ENCODE peak calls at places on chromosomes 2 and 18, in six cellular contexts. K, S, X, T, R and F are unnamed samples.

GRCh38 chr2:102940684-102941083 is 178.9 kb downstream of the TMEM182 start:
- DNase-seq in K (no peak), S (no peak), X (no peak), T (no peak), R (no peak), F (no peak)

GRCh38 chr2:195488567-195488966 is 168.5 kb upstream of the SLC39A10 start:
- DNase-seq in K (no peak), S (no peak), X (no peak), T (no peak), R (no peak), F (no peak)

GRCh38 chr2:30454571-30454970 is 7.5 kb downstream of the LCLAT1 start:
- DNase-seq in K (no peak), S (no peak), X (no peak), T (no peak), R (no peak), F (no peak)

GRCh38 chr2:230927711-230928341 is 2.8 kb upstream of the GPR55 start:
- DNase-seq in K (peak; percentile 50), S (no peak), X (no peak), T (no peak), R (no peak), F (no peak)

GRCh38 chr18:54950221-54950620 is 9.0 kb downstream of the CCDC68 start:
- DNase-seq in K (no peak), S (no peak), X (no peak), T (no peak), R (no peak), F (no peak)

GRCh38 chr2:54617409-54617808 is 106.1 kb upstream of the EML6 start:
- DNase-seq in K (no peak), S (no peak), X (no peak), T (no peak), R (no peak), F (no peak)

GRCh38 chr18:48644029-48644428 is 105.2 kb downstream of the CTIF start:
- DNase-seq in K (no peak), S (no peak), X (no peak), T (no peak), R (no peak), F (no peak)

GRCh38 chr2:105789745-105790466 is 45.2 kb downstream of the NCK2 start:
- DNase-seq in K (no peak), S (peak; percentile 51), X (peak; percentile 61), T (no peak), R (peak; percentile 79), F (peak; percentile 85)

GRCh38 chr2:239599299-239599698 is 198.5 kb upstream of the HDAC4 start:
- DNase-seq in K (no peak), S (no peak), X (no peak), T (peak; percentile 43), R (no peak), F (peak; percentile 1)

GRCh38 chr2:145652992-145653545 is 1133.2 kb upstream of the ZEB2 start:
- DNase-seq in K (no peak), S (no peak), X (no peak), T (no peak), R (no peak), F (no peak)

GRCh38 chr18:21264651-21265050 is 22.6 kb downstream of the GREB1L start:
- DNase-seq in K (no peak), S (no peak), X (no peak), T (no peak), R (peak; percentile 27), F (no peak)

GRCh38 chr2:166651080-166651675 is 157.1 kb upstream of the SCN7A start:
- DNase-seq in K (no peak), S (no peak), X (no peak), T (no peak), R (peak; percentile 78), F (no peak)

GRCh38 chr2:44168684-44169154 is at the start of gene PPM1B:
- DNase-seq in K (peak; percentile 100), S (peak; percentile 99), X (peak; percentile 99), T (peak; percentile 99), R (no peak), F (peak; percentile 100)

GRCh38 chr2:234879671-234880455 is 72.0 kb upstream of the SH3BP4 start:
- DNase-seq in K (no peak), S (no peak), X (no peak), T (no peak), R (peak; percentile 92), F (no peak)

GRCh38 chr2:11808016-11808400 is 61.6 kb downstream of the LPIN1 start:
- DNase-seq in K (no peak), S (no peak), X (no peak), T (no peak), R (no peak), F (no peak)

GRCh38 chr2:25294573-25295462 is 46.9 kb downstream of the DNMT3A start:
- DNase-seq in K (peak; percentile 83), S (peak; percentile 79), X (peak; percentile 80), T (peak; percentile 61), R (peak; percentile 81), F (peak; percentile 83)

GRCh38 chr2:25292408-25292807 is 49.3 kb downstream of the DNMT3A start:
- DNase-seq in K (no peak), S (no peak), X (no peak), T (no peak), R (peak; percentile 34), F (no peak)

GRCh38 chr2:25293958-25294513 is 47.7 kb downstream of the DNMT3A start:
- DNase-seq in K (peak; percentile 53), S (no peak), X (no peak), T (no peak), R (no peak), F (no peak)

GRCh38 chr2:25290811-25291510 is 50.8 kb downstream of the DNMT3A start:
- DNase-seq in K (no peak), S (no peak), X (no peak), T (no peak), R (peak; percentile 89), F (no peak)

GRCh38 chr2:25293145-25293544 is 48.6 kb downstream of the DNMT3A start:
- DNase-seq in K (no peak), S (no peak), X (no peak), T (no peak), R (no peak), F (no peak)
- H3K27ac ChIP-seq in K (no peak overlapping the region), S (no peak overlapping the region), X (no peak overlapping the region), T (no peak overlapping the region), R (no peak overlapping the region), F (peak overlapping the region; percentile 33)

GRCh38 chr2:96471772-96472171 is 33.4 kb downstream of the NEURL3 start:
- DNase-seq in K (no peak), S (no peak), X (no peak), T (no peak), R (no peak), F (no peak)

GRCh38 chr2:96464651-96465050 is 40.5 kb downstream of the NEURL3 start:
- DNase-seq in K (no peak), S (no peak), X (no peak), T (no peak), R (no peak), F (no peak)

GRCh38 chr2:96468904-96469303 is 36.3 kb downstream of the NEURL3 start:
- DNase-seq in K (no peak), S (no peak), X (no peak), T (no peak), R (no peak), F (no peak)

GRCh38 chr2:96470089-96470488 is 35.1 kb downstream of the NEURL3 start:
- DNase-seq in K (no peak), S (no peak), X (no peak), T (no peak), R (no peak), F (no peak)

DNA sequence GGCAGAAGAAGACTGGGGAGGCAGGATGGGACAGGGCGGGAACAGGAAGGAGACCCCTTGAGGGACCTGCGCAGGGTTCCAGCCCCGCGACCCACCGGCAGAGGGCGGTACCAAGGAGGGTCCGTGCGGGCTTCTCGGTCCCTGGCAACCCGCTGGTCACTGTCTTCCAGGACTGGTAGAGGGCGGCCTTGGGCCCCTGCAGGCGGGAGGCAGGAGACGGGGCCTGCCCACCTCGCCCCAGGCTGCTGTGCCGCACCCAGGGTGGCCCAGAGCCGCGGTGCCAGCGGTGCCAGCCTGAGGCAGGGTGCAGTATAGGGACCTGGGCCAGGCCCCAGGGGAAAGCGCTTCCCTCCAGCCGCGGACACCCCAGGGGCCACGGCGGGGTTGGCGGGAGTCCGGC is 34.5 kb downstream of the NEURL3 start:
- DNase-seq in K (no peak), S (peak; percentile 29), X (peak; percentile 26), T (no peak), R (peak; percentile 54), F (peak; percentile 56)
- H3K4me3 ChIP-seq in K (peak overlapping the region; percentile 2), S (no peak overlapping the region), X (peak overlapping the region; percentile 28), T (peak overlapping the region; percentile 39), R (no peak overlapping the region), F (peak overlapping the region; percentile 46)

GRCh38 chr2:203437516-203437915 is 97.6 kb downstream of the RAPH1 start:
- DNase-seq in K (no peak), S (no peak), X (no peak), T (no peak), R (no peak), F (no peak)

GRCh38 chr2:203438528-203438927 is 96.6 kb downstream of the RAPH1 start:
- DNase-seq in K (no peak), S (no peak), X (no peak), T (no peak), R (no peak), F (no peak)

GRCh38 chr2:203431391-203432185 is 103.4 kb downstream of the ABI2 start:
- DNase-seq in K (no peak), S (no peak), X (no peak), T (no peak), R (no peak), F (no peak)

GRCh38 chr2:203436496-203436895 is 98.6 kb downstream of the RAPH1 start:
- DNase-seq in K (no peak), S (no peak), X (no peak), T (no peak), R (no peak), F (no peak)

DNA sequence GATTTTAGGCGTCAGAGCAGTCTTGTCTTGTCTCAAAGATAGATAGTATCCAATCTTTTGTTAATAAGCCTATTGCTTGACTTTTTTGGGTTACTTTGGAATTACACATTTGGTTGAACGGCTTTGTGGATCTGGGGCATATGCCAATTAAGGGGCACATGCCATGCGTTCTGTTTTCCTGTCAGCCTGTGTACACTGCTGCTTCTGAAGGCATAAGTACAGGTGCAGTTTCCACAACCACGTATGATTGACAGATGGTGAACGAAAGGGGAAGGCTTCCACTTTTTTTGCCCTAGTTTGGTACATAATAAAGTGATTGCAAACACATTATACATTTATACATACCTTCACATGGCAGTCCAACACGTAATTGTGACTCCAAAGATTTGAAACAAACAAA is 102.3 kb downstream of the RAPH1 start:
- DNase-seq in K (no peak), S (no peak), X (no peak), T (no peak), R (no peak), F (no peak)
- H3K27ac ChIP-seq in K (no peak overlapping the region), S (no peak overlapping the region), X (no peak overlapping the region), T (no peak overlapping the region), R (no peak overlapping the region), F (no peak overlapping the region)

DNA sequence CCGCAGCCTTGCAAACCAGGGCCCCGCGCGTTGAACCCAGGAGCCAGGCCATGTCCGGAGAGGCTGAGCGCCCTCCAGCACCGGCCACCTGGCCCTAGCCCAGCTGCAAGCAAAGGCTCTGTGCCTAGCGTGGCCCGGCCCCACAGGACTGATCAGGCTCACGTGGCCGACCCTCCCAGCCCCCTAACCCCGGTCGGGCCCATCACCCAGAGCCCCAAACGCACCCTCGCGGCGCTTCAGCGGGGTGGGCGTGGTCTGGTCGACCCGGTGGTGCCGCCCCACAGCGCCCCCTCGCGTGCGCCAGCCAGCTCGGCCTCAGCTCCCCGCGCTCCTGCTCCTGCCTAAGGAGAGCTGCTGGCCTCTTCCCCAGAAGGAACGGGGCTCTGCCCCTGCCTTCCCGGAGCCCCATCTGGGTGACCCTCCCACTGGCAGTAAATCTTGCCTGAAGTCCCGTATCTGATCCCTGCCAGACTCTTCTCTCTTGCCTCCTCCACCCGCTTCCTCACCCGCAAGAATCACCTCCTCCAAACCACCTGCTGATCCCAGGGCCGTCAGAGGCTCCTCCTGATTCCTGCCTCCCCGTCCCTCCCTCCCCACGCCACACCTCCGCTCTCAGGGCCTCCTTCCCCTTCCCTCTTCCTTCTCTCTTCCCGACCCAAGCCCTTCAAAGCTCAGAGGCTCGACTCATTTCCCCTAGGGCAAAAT is 12.3 kb upstream of the TEX51 start:
- DNase-seq in K (no peak), S (no peak), X (no peak), T (peak; percentile 54), R (peak; percentile 28), F (peak; percentile 59)
- H3K4me3 ChIP-seq in K (peak overlapping the region; percentile 42), S (no peak overlapping the region), X (peak overlapping the region; percentile 7), T (peak overlapping the region; percentile 69), R (no peak overlapping the region), F (no peak overlapping the region)